ENCODE peak calls at places on chromosomes 12 and 14, in nine cellular contexts. One of them, this sample, is unnamed.

GRCh38 chr12:119061208-119061796 is 80.0 kb downstream of the SRRM4 start:
- DNase-seq in lower lobe of right lung: peak
- DNase-seq in nucleus accumbens: no peak
- DNase-seq in germinal center: peak
- DNase-seq in mesothelial cell of epicardium: peak
- DNase-seq in LHCN-M2: peak
- DNase-seq in fibroblast of the aortic adventitia: peak
- DNase-seq in stimulated activated CD4-positive, alpha-beta T cell treated with anti-CD3 and anti-CD28 coated beads, Interleukin-4, amount 100 ng/mL, for 48 hours: peak
- DNase-seq in B cell: peak
- DNase-seq in this sample: peak

GRCh38 chr12:55060470-55060869 is 40.7 kb downstream of the NEUROD4 start:
- DNase-seq in germinal center: no peak
- DNase-seq in B cell: no peak
- DNase-seq in nucleus accumbens: no peak
- DNase-seq in lower lobe of right lung: no peak
- DNase-seq in mesothelial cell of epicardium: no peak
- DNase-seq in LHCN-M2: no peak
- DNase-seq in fibroblast of the aortic adventitia: no peak
- DNase-seq in stimulated activated CD4-positive, alpha-beta T cell treated with anti-CD3 and anti-CD28 coated beads, Interleukin-4, amount 100 ng/mL, for 48 hours: peak
- DNase-seq in this sample: no peak

GRCh38 chr12:2111816-2112215 is 59.0 kb downstream of the CACNA1C start:
- DNase-seq in germinal center: no peak
- DNase-seq in nucleus accumbens: no peak
- DNase-seq in mesothelial cell of epicardium: no peak
- DNase-seq in lower lobe of right lung: no peak
- DNase-seq in fibroblast of the aortic adventitia: no peak
- DNase-seq in LHCN-M2: no peak
- DNase-seq in stimulated activated CD4-positive, alpha-beta T cell treated with anti-CD3 and anti-CD28 coated beads, Interleukin-4, amount 100 ng/mL, for 48 hours: no peak
- DNase-seq in B cell: no peak
- DNase-seq in this sample: no peak

GRCh38 chr14:73752297-73752992 is 38.3 kb upstream of the PNMA1 start:
- DNase-seq in fibroblast of the aortic adventitia: peak
- DNase-seq in stimulated activated CD4-positive, alpha-beta T cell treated with anti-CD3 and anti-CD28 coated beads, Interleukin-4, amount 100 ng/mL, for 48 hours: no peak
- DNase-seq in germinal center: no peak
- DNase-seq in nucleus accumbens: peak
- DNase-seq in lower lobe of right lung: no peak
- DNase-seq in B cell: peak
- DNase-seq in LHCN-M2: peak
- DNase-seq in mesothelial cell of epicardium: no peak
- DNase-seq in this sample: no peak

GRCh38 chr14:77598366-77599050 is 17.9 kb downstream of the SPTLC2 start:
- DNase-seq in fibroblast of the aortic adventitia: peak
- DNase-seq in B cell: peak
- DNase-seq in lower lobe of right lung: no peak
- DNase-seq in stimulated activated CD4-positive, alpha-beta T cell treated with anti-CD3 and anti-CD28 coated beads, Interleukin-4, amount 100 ng/mL, for 48 hours: no peak
- DNase-seq in nucleus accumbens: no peak
- DNase-seq in LHCN-M2: no peak
- DNase-seq in germinal center: peak
- DNase-seq in mesothelial cell of epicardium: no peak
- DNase-seq in this sample: peak

GRCh38 chr12:5909560-5909959 is 35.5 kb downstream of the ANO2 start:
- DNase-seq in fibroblast of the aortic adventitia: no peak
- DNase-seq in LHCN-M2: no peak
- DNase-seq in stimulated activated CD4-positive, alpha-beta T cell treated with anti-CD3 and anti-CD28 coated beads, Interleukin-4, amount 100 ng/mL, for 48 hours: no peak
- DNase-seq in mesothelial cell of epicardium: no peak
- DNase-seq in nucleus accumbens: no peak
- DNase-seq in lower lobe of right lung: no peak
- DNase-seq in B cell: no peak
- DNase-seq in germinal center: no peak
- DNase-seq in this sample: no peak

GRCh38 chr12:83074495-83074894 is 387.8 kb downstream of the TMTC2 start:
- DNase-seq in lower lobe of right lung: no peak
- DNase-seq in LHCN-M2: no peak
- DNase-seq in stimulated activated CD4-positive, alpha-beta T cell treated with anti-CD3 and anti-CD28 coated beads, Interleukin-4, amount 100 ng/mL, for 48 hours: no peak
- DNase-seq in germinal center: no peak
- DNase-seq in mesothelial cell of epicardium: no peak
- DNase-seq in B cell: no peak
- DNase-seq in nucleus accumbens: no peak
- DNase-seq in fibroblast of the aortic adventitia: no peak
- DNase-seq in this sample: no peak

GRCh38 chr14:101234588-101234937 is 326.7 kb upstream of the DIO3 start:
- DNase-seq in stimulated activated CD4-positive, alpha-beta T cell treated with anti-CD3 and anti-CD28 coated beads, Interleukin-4, amount 100 ng/mL, for 48 hours: no peak
- DNase-seq in nucleus accumbens: no peak
- DNase-seq in B cell: no peak
- DNase-seq in fibroblast of the aortic adventitia: no peak
- DNase-seq in LHCN-M2: no peak
- DNase-seq in lower lobe of right lung: no peak
- DNase-seq in germinal center: no peak
- DNase-seq in mesothelial cell of epicardium: no peak
- DNase-seq in this sample: no peak

GRCh38 chr12:130990034-130990433 is 36.3 kb downstream of the ADGRD1 start:
- DNase-seq in mesothelial cell of epicardium: no peak
- DNase-seq in lower lobe of right lung: no peak
- DNase-seq in fibroblast of the aortic adventitia: no peak
- DNase-seq in nucleus accumbens: no peak
- DNase-seq in germinal center: no peak
- DNase-seq in LHCN-M2: no peak
- DNase-seq in B cell: no peak
- DNase-seq in stimulated activated CD4-positive, alpha-beta T cell treated with anti-CD3 and anti-CD28 coated beads, Interleukin-4, amount 100 ng/mL, for 48 hours: no peak
- DNase-seq in this sample: no peak

GRCh38 chr14:77065851-77066554 is 32.1 kb upstream of the CIPC start:
- DNase-seq in mesothelial cell of epicardium: no peak
- DNase-seq in fibroblast of the aortic adventitia: no peak
- DNase-seq in germinal center: no peak
- DNase-seq in stimulated activated CD4-positive, alpha-beta T cell treated with anti-CD3 and anti-CD28 coated beads, Interleukin-4, amount 100 ng/mL, for 48 hours: no peak
- DNase-seq in B cell: no peak
- DNase-seq in LHCN-M2: no peak
- DNase-seq in nucleus accumbens: no peak
- DNase-seq in lower lobe of right lung: no peak
- DNase-seq in this sample: peak

GRCh38 chr12:52656616-52657015 is 4.6 kb upstream of the KRT2 start:
- DNase-seq in nucleus accumbens: no peak
- DNase-seq in germinal center: no peak
- DNase-seq in lower lobe of right lung: no peak
- DNase-seq in B cell: no peak
- DNase-seq in stimulated activated CD4-positive, alpha-beta T cell treated with anti-CD3 and anti-CD28 coated beads, Interleukin-4, amount 100 ng/mL, for 48 hours: no peak
- DNase-seq in LHCN-M2: no peak
- DNase-seq in fibroblast of the aortic adventitia: no peak
- DNase-seq in mesothelial cell of epicardium: no peak
- DNase-seq in this sample: no peak

GRCh38 chr12:127205781-127206535 is 1061.0 kb upstream of the TMEM132C start:
- DNase-seq in germinal center: no peak
- DNase-seq in B cell: no peak
- DNase-seq in fibroblast of the aortic adventitia: no peak
- DNase-seq in nucleus accumbens: no peak
- DNase-seq in LHCN-M2: peak
- DNase-seq in stimulated activated CD4-positive, alpha-beta T cell treated with anti-CD3 and anti-CD28 coated beads, Interleukin-4, amount 100 ng/mL, for 48 hours: no peak
- DNase-seq in lower lobe of right lung: no peak
- DNase-seq in mesothelial cell of epicardium: no peak
- DNase-seq in this sample: no peak

GRCh38 chr12:27906127-27906500 is 66.4 kb downstream of the PTHLH start:
- DNase-seq in LHCN-M2: no peak
- DNase-seq in lower lobe of right lung: no peak
- DNase-seq in B cell: no peak
- DNase-seq in germinal center: no peak
- DNase-seq in fibroblast of the aortic adventitia: no peak
- DNase-seq in stimulated activated CD4-positive, alpha-beta T cell treated with anti-CD3 and anti-CD28 coated beads, Interleukin-4, amount 100 ng/mL, for 48 hours: no peak
- DNase-seq in mesothelial cell of epicardium: no peak
- DNase-seq in nucleus accumbens: no peak
- DNase-seq in this sample: no peak

GRCh38 chr12:19477071-19477470 is 37.8 kb downstream of the AEBP2 start:
- DNase-seq in fibroblast of the aortic adventitia: no peak
- DNase-seq in stimulated activated CD4-positive, alpha-beta T cell treated with anti-CD3 and anti-CD28 coated beads, Interleukin-4, amount 100 ng/mL, for 48 hours: no peak
- DNase-seq in nucleus accumbens: no peak
- DNase-seq in lower lobe of right lung: no peak
- DNase-seq in mesothelial cell of epicardium: no peak
- DNase-seq in LHCN-M2: no peak
- DNase-seq in germinal center: no peak
- DNase-seq in B cell: no peak
- DNase-seq in this sample: no peak

GRCh38 chr12:916240-916639 is 33.3 kb downstream of the RAD52 start:
- DNase-seq in nucleus accumbens: no peak
- DNase-seq in fibroblast of the aortic adventitia: no peak
- DNase-seq in germinal center: peak
- DNase-seq in mesothelial cell of epicardium: no peak
- DNase-seq in lower lobe of right lung: peak
- DNase-seq in stimulated activated CD4-positive, alpha-beta T cell treated with anti-CD3 and anti-CD28 coated beads, Interleukin-4, amount 100 ng/mL, for 48 hours: no peak
- DNase-seq in LHCN-M2: no peak
- DNase-seq in B cell: peak
- DNase-seq in this sample: no peak

GRCh38 chr12:105262461-105263184 is 26.6 kb upstream of the APPL2 start:
- DNase-seq in stimulated activated CD4-positive, alpha-beta T cell treated with anti-CD3 and anti-CD28 coated beads, Interleukin-4, amount 100 ng/mL, for 48 hours: no peak
- DNase-seq in lower lobe of right lung: no peak
- DNase-seq in germinal center: no peak
- DNase-seq in B cell: no peak
- DNase-seq in mesothelial cell of epicardium: no peak
- DNase-seq in nucleus accumbens: no peak
- DNase-seq in LHCN-M2: peak
- DNase-seq in fibroblast of the aortic adventitia: no peak
- DNase-seq in this sample: no peak

GRCh38 chr12:4526923-4527546 is 11.7 kb upstream of the RAD51AP1 start:
- DNase-seq in mesothelial cell of epicardium: no peak
- DNase-seq in lower lobe of right lung: no peak
- DNase-seq in LHCN-M2: peak
- DNase-seq in stimulated activated CD4-positive, alpha-beta T cell treated with anti-CD3 and anti-CD28 coated beads, Interleukin-4, amount 100 ng/mL, for 48 hours: no peak
- DNase-seq in nucleus accumbens: no peak
- DNase-seq in fibroblast of the aortic adventitia: peak
- DNase-seq in germinal center: peak
- DNase-seq in B cell: peak
- DNase-seq in this sample: peak

GRCh38 chr12:65739606-65740005 is 84.7 kb upstream of the HMGA2 start:
- DNase-seq in fibroblast of the aortic adventitia: no peak
- DNase-seq in LHCN-M2: no peak
- DNase-seq in lower lobe of right lung: no peak
- DNase-seq in B cell: no peak
- DNase-seq in germinal center: no peak
- DNase-seq in mesothelial cell of epicardium: no peak
- DNase-seq in nucleus accumbens: no peak
- DNase-seq in stimulated activated CD4-positive, alpha-beta T cell treated with anti-CD3 and anti-CD28 coated beads, Interleukin-4, amount 100 ng/mL, for 48 hours: no peak
- DNase-seq in this sample: no peak

GRCh38 chr14:20262642-20263128 is 23.6 kb downstream of the OR11H4 start:
- DNase-seq in mesothelial cell of epicardium: no peak
- DNase-seq in fibroblast of the aortic adventitia: peak
- DNase-seq in germinal center: no peak
- DNase-seq in lower lobe of right lung: no peak
- DNase-seq in LHCN-M2: peak
- DNase-seq in stimulated activated CD4-positive, alpha-beta T cell treated with anti-CD3 and anti-CD28 coated beads, Interleukin-4, amount 100 ng/mL, for 48 hours: no peak
- DNase-seq in nucleus accumbens: no peak
- DNase-seq in B cell: no peak
- DNase-seq in this sample: no peak

GRCh38 chr12:20557076-20557475 is 138.1 kb upstream of the SLCO1C1 start:
- DNase-seq in stimulated activated CD4-positive, alpha-beta T cell treated with anti-CD3 and anti-CD28 coated beads, Interleukin-4, amount 100 ng/mL, for 48 hours: no peak
- DNase-seq in LHCN-M2: no peak
- DNase-seq in mesothelial cell of epicardium: no peak
- DNase-seq in fibroblast of the aortic adventitia: no peak
- DNase-seq in nucleus accumbens: no peak
- DNase-seq in germinal center: no peak
- DNase-seq in B cell: no peak
- DNase-seq in lower lobe of right lung: no peak
- DNase-seq in this sample: no peak

GRCh38 chr12:98820005-98820404 is 174.9 kb downstream of the APAF1 start:
- DNase-seq in fibroblast of the aortic adventitia: no peak
- DNase-seq in stimulated activated CD4-positive, alpha-beta T cell treated with anti-CD3 and anti-CD28 coated beads, Interleukin-4, amount 100 ng/mL, for 48 hours: no peak
- DNase-seq in mesothelial cell of epicardium: no peak
- DNase-seq in B cell: no peak
- DNase-seq in germinal center: no peak
- DNase-seq in lower lobe of right lung: no peak
- DNase-seq in LHCN-M2: peak
- DNase-seq in nucleus accumbens: no peak
- DNase-seq in this sample: no peak